ENCODE peak calls at places on chromosomes 4 and X, in ten cellular contexts. B is NCI-H526; M is EH; V is upper lobe of right lung; C is heart left ventricle; S is CD8-positive, alpha-beta memory T cell; H is right cardiac atrium; I is cardiac fibroblast; K is kidney glomerular epithelial cell; Y is hepatocyte. E is an unnamed sample.

GRCh38 chrX:8103655-8104054 is 67.4 kb downstream of the VCX2 start:
- DNase-seq in I (no peak), C (no peak), B (no peak), H (no peak), S (no peak), V (no peak), Y (no peak), M (no peak), K (no peak), E (no peak)

GRCh38 chr4:110850461-110851447 is 227.9 kb upstream of the PITX2 start:
- DNase-seq in B (no peak), H (peak), Y (peak), I (no peak), M (no peak), C (peak), K (no peak), V (no peak), S (no peak), E (no peak)

GRCh38 chrX:17030580-17031285 is 84.3 kb downstream of the REPS2 start:
- DNase-seq in B (no peak), M (peak), C (no peak), H (no peak), S (no peak), Y (no peak), I (no peak), K (no peak), V (no peak), E (no peak)

GRCh38 chr4:153530284-153530995 is 64.3 kb downstream of the TMEM131L start:
- DNase-seq in Y (no peak), I (no peak), M (no peak), C (no peak), V (no peak), H (no peak), K (no peak), S (peak), B (no peak), E (no peak)

GRCh38 chrX:48083706-48084105 is 12.3 kb upstream of the ZNF630 start:
- DNase-seq in M (no peak), H (no peak), Y (no peak), I (no peak), V (no peak), S (no peak), B (no peak), K (no peak), C (no peak), E (no peak)

GRCh38 chr4:109472343-109472761 is 38.7 kb downstream of the SEC24B start:
- DNase-seq in K (peak), S (no peak), I (peak), C (no peak), V (no peak), Y (no peak), B (no peak), M (peak), H (no peak), E (no peak)

GRCh38 chrX:36856849-36857248 is 151.3 kb upstream of the FAM47C start:
- DNase-seq in S (no peak), V (no peak), Y (no peak), H (no peak), M (no peak), C (no peak), K (no peak), B (peak), I (no peak), E (no peak)

GRCh38 chrX:110277609-110278008 is 40.3 kb downstream of the AMMECR1 start:
- DNase-seq in C (no peak), V (no peak), B (no peak), Y (no peak), K (no peak), H (no peak), S (no peak), I (no peak), M (no peak), E (no peak)

GRCh38 chr4:35695401-35695800 is 548.9 kb downstream of the ARAP2 start:
- DNase-seq in Y (no peak), V (no peak), H (no peak), B (no peak), S (no peak), K (no peak), C (no peak), M (no peak), I (no peak), E (no peak)